ENCODE peak calls at places on chromosomes 4 and X, in nine cellular contexts. F, Q, K, H, G, E, P, C and L are unnamed samples.

GRCh38 chr4:83561381-83561780 is 25.5 kb downstream of the GPAT3 start:
- DNase-seq in G (no peak), P (no peak), K (no peak), C (no peak), Q (peak), E (no peak), H (no peak), F (peak), L (peak)

GRCh38 chrX:23008431-23009099 is 8.8 kb downstream of the DDX53 start:
- DNase-seq in K (no peak), H (peak), Q (peak), E (no peak), P (no peak), C (no peak), G (no peak), F (no peak), L (no peak)

GRCh38 chrX:68163446-68163845 is 269.8 kb downstream of the OPHN1 start:
- DNase-seq in K (no peak), Q (peak), H (no peak), P (no peak), G (no peak), E (no peak), C (no peak), F (no peak), L (no peak)

GRCh38 chr4:150217192-150217591 is 138.9 kb downstream of the DCLK2 start:
- DNase-seq in E (no peak), K (no peak), P (no peak), C (no peak), G (no peak), Q (peak), F (no peak), H (no peak), L (no peak)

GRCh38 chrX:132040066-132040465 is 17.0 kb downstream of the STK26 start:
- DNase-seq in H (no peak), K (no peak), F (no peak), G (no peak), C (no peak), E (no peak), P (no peak), Q (no peak), L (no peak)

GRCh38 chr4:132108784-132109183 is 1040.3 kb upstream of the PCDH10 start:
- DNase-seq in H (no peak), K (no peak), P (no peak), F (no peak), E (no peak), Q (peak), C (no peak), G (no peak), L (no peak)

GRCh38 chrX:84469226-84469625 is 33.0 kb downstream of the HDX start:
- DNase-seq in P (no peak), E (no peak), H (no peak), C (no peak), F (no peak), G (no peak), Q (peak), K (no peak), L (no peak)

GRCh38 chr4:139806929-139807328 is 141.3 kb downstream of the MGST2 start:
- DNase-seq in C (no peak), H (no peak), E (no peak), P (no peak), G (no peak), K (no peak), F (no peak), Q (no peak), L (no peak)

GRCh38 chrX:99914676-99915075 is 495.4 kb downstream of the PCDH19 start:
- DNase-seq in E (no peak), G (no peak), P (no peak), C (no peak), H (no peak), Q (no peak), F (no peak), K (no peak), L (no peak)

GRCh38 chrX:131617182-131617581 is 73.3 kb downstream of the OR13H1 start:
- DNase-seq in P (no peak), Q (no peak), F (no peak), G (no peak), E (no peak), C (no peak), K (no peak), H (no peak), L (no peak)

GRCh38 chrX:129738466-129739308 is at the start of gene XPNPEP2:
- DNase-seq in E (no peak), H (no peak), G (no peak), P (no peak), Q (peak), K (no peak), C (no peak), F (no peak), L (no peak)